ENCODE peak calls at places on chromosomes 1 and 21, in four cellular contexts. Q is SK-N-SH, L is K562, N is HepG2. D is an unnamed sample.

GRCh38 chr1:93081716-93082115 is 2.6 kb downstream of the MTF2 start:
- DNase-seq in Q (no peak), L (no peak), N (no peak), D (no peak)

GRCh38 chr1:203402609-203403337 is 51.9 kb upstream of the FMOD start:
- DNase-seq in Q (no peak), L (no peak), N (no peak), D (no peak)

GRCh38 chr1:21268281-21269239 is 21.7 kb downstream of the ECE1 start:
- DNase-seq in Q (no peak), L (no peak), N (no peak), D (no peak)

GRCh38 chr1:200890818-200891773 is 3.6 kb upstream of the INAVA start:
- DNase-seq in Q (peak), L (no peak), N (peak), D (peak)

GRCh38 chr1:225866061-225866844 is 15.9 kb downstream of the TMEM63A start:
- DNase-seq in Q (no peak), L (no peak), N (no peak), D (no peak)

GRCh38 chr21:31945576-31945975 is 72.8 kb downstream of the HUNK start:
- DNase-seq in Q (no peak), L (no peak), N (no peak), D (no peak)

GRCh38 chr1:76868916-76869315 is 1.6 kb downstream of the ST6GALNAC5 start:
- DNase-seq in Q (peak), L (no peak), N (no peak), D (peak)

GRCh38 chr1:181100015-181100905 is 11.8 kb downstream of the IER5 start:
- DNase-seq in Q (no peak), L (no peak), N (peak), D (no peak)

GRCh38 chr1:156858959-156859522 is at the start of gene INSRR:
- DNase-seq in Q (peak), L (peak), N (no peak), D (no peak)

GRCh38 chr1:16464917-16465625 is 24.5 kb downstream of the NECAP2 start:
- DNase-seq in Q (no peak), L (no peak), N (no peak), D (no peak)

GRCh38 chr1:246576709-246577032 is 10.4 kb downstream of the CNST start:
- DNase-seq in Q (no peak), L (peak), N (no peak), D (no peak)

GRCh38 chr1:246573481-246573880 is 7.2 kb downstream of the CNST start:
- DNase-seq in Q (no peak), L (no peak), N (no peak), D (no peak)

GRCh38 chr1:246571953-246572352 is 5.7 kb downstream of the CNST start:
- DNase-seq in Q (no peak), L (no peak), N (no peak), D (no peak)

GRCh38 chr1:246569248-246570238 is 3.3 kb downstream of the CNST start:
- DNase-seq in Q (no peak), L (peak), N (no peak), D (no peak)

GRCh38 chr1:246572795-246573194 is 6.5 kb downstream of the CNST start:
- DNase-seq in Q (no peak), L (no peak), N (no peak), D (no peak)
- TF ChIP-seq CTCF in Q (no peak), L (no peak), N (no peak), D (no peak)

GRCh38 chr1:48448932-48449331 is 23.1 kb downstream of the SPATA6 start:
- DNase-seq in Q (no peak), L (no peak), N (no peak), D (no peak)
- TF ChIP-seq FOXJ3 in Q (no peak), L (no peak), N (no peak), D (no peak)

DNA sequence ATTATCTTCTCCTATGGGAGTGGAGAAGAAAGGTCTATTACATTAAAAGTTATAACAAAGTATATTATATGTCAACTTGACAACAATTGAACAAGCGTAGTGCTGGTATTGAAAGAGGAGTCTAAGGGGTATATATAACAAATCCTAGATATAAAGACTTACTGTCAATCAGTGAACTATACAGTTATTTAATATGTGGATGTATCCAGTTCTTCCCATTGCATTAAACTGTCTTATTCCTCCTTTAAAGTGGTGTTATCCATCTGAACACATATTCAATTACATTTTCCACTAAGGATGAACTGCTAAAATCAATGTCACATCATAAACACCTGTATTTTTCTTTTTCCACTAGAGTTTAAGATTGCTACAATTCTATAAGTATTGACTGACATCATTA is 438.8 kb downstream of the DPYD start:
- DNase-seq in Q (no peak), L (no peak), N (no peak), D (no peak)
- TF ChIP-seq CTCF in Q (no peak), L (no peak), N (no peak), D (no peak)

GRCh38 chr21:46150491-46151121 is 4.8 kb downstream of the FTCD start:
- DNase-seq in Q (no peak), L (no peak), N (no peak), D (peak)
- TF ChIP-seq FOXJ3 in Q (no peak), L (no peak), N (no peak), D (no peak)

GRCh38 chr1:153774036-153774435 is 1.2 kb upstream of the SLC27A3 start:
- DNase-seq in Q (no peak), L (no peak), N (no peak), D (no peak)

GRCh38 chr1:153771241-153771640 is 4.0 kb upstream of the SLC27A3 start:
- DNase-seq in Q (no peak), L (no peak), N (no peak), D (no peak)

GRCh38 chr1:153773004-153773921 is 1.9 kb upstream of the SLC27A3 start:
- DNase-seq in Q (no peak), L (no peak), N (no peak), D (no peak)

GRCh38 chr1:153770812-153771211 is 4.4 kb upstream of the SLC27A3 start:
- DNase-seq in Q (no peak), L (no peak), N (no peak), D (no peak)

DNA sequence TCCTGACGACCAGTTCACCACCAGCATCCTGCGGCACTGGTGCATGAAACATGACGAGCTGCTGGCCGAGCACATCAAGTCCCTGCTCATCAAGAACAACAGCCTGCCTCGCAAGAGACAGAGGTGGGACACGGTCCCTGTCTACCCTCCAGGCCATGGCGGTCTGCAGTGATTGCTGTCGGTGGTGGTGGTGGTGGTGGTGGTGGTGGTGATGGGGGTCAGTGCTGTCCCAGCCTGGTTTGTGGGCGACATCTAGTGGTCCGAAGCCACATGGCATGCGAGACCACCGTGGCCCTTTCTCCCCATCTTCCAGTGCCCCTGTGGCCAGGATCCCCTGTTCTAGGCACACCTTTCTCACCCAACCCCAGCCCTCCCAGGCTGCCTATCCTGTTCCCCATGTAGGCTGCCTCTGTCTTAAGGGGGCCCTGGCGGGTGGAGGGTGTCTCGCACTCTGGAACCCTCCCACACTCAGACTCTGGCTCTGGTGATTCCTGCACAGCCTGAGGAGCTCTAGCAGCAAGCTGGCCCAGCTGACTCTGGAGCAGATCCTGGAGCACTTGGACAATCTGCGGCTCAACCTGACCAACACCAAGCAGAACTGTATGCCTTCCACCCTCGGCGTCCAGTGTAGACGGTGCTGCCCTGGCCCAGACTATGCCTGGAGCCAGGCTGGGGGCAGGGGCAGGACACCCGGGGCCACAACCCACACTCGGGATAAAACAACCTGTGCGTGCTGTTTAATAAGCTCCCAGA is 3.2 kb upstream of the SLC27A3 start:
- DNase-seq in Q (peak), L (peak), N (no peak), D (peak)
- TF ChIP-seq CTCF in Q (peak), L (peak), N (peak), D (peak)

DNA sequence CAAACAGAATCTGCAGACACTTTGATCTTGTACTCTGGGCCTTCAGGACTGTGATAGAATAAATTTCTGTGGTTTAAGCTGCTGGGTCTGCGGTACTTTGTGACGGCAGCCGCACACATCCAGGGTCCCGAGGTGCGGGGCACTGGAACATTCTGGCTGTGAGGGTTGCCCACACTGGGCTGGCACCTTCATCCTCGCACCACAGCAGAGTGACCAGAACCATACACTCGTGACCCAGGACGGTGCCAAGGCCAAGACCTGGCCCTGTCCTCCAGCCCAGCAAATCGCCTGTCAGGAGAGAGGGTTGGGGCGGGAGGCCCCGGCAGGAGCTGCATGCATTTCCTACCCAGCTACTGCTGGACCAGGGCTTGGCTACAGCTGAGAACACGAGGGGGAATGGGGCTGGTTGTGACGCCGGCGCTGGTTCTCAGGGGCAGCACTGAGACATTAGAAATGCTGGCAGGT is 2.6 kb upstream of the FTCD start:
- DNase-seq in Q (no peak), L (no peak), N (no peak), D (no peak)
- TF ChIP-seq FOXJ3 in Q (no peak), L (no peak), N (no peak), D (no peak)